ENCODE peak calls at places on chromosomes 2 and 18, in eight cellular contexts. Q is activated T-helper 1 cell treated with anti-CD3 and anti-CD28 coated beads, Interleukin-2, amount 50 U/mL, for 16 hours; W is lung microvascular endothelial cell; B is PC-3; M is AG20443; U is B cell; Z is GM12891; S is progenitor cell of endocrine pancreas. E is an unnamed sample.
A peak's percentile ranks its signal among the peaks of the same experiment; 100 is the strongest.

GRCh38 chr18:11658989-11659388 is 30.1 kb upstream of the GNAL start:
- DNase-seq in Q (no peak), W (no peak), B (peak; percentile 17), M (no peak), U (no peak), Z (no peak), S (no peak), E (no peak)

GRCh38 chr18:35991696-35992095 is 19.2 kb downstream of the RMP24 start:
- DNase-seq in Q (no peak), W (no peak), B (no peak), M (no peak), U (no peak), Z (no peak), S (no peak), E (no peak)

GRCh38 chr2:62216616-62217015 is 20.7 kb downstream of the B3GNT2 start:
- DNase-seq in Q (no peak), W (peak; percentile 91), B (no peak), M (peak; percentile 86), U (no peak), Z (no peak), S (no peak), E (no peak)

GRCh38 chr2:7077660-7078278 is 160.6 kb downstream of the RNF144A start:
- DNase-seq in Q (no peak), W (peak; percentile 93), B (no peak), M (peak; percentile 48), U (no peak), Z (no peak), S (no peak), E (no peak)

GRCh38 chr2:13694673-13695072 is 937.8 kb upstream of the LRATD1 start:
- DNase-seq in Q (no peak), W (no peak), B (no peak), M (no peak), U (no peak), Z (no peak), S (no peak), E (no peak)

GRCh38 chr2:9264301-9264700 is 57.7 kb downstream of the ASAP2 start:
- DNase-seq in Q (no peak), W (peak; percentile 74), B (no peak), M (peak; percentile 76), U (no peak), Z (no peak), S (no peak), E (no peak)

GRCh38 chr2:52959801-52960200 is 807.8 kb upstream of the CHAC2 start:
- DNase-seq in Q (no peak), W (no peak), B (no peak), M (no peak), U (no peak), Z (no peak), S (no peak), E (no peak)

GRCh38 chr2:202278944-202279343 is 13.4 kb downstream of the NOP58 start:
- DNase-seq in Q (no peak), W (peak; percentile 85), B (peak; percentile 50), M (peak; percentile 66), U (no peak), Z (no peak), S (no peak), E (no peak)

GRCh38 chr2:207257291-207258190 is 91.8 kb upstream of the KLF7 start:
- DNase-seq in Q (no peak), W (no peak), B (peak; percentile 45), M (no peak), U (no peak), Z (no peak), S (no peak), E (no peak)

GRCh38 chr18:79348066-79348465 is 47.7 kb upstream of the NFATC1 start:
- DNase-seq in Q (no peak), W (no peak), B (no peak), M (no peak), U (no peak), Z (no peak), S (no peak), E (no peak)

GRCh38 chr2:20642026-20642971 is 8.6 kb downstream of the HS1BP3 start:
- DNase-seq in Q (peak; percentile 59), W (peak; percentile 77), B (peak; percentile 74), M (peak; percentile 90), U (peak; percentile 88), Z (peak; percentile 96), S (peak; percentile 75), E (peak; percentile 65)

GRCh38 chr2:197399887-197400540 is 34.8 kb downstream of the SF3B1 start:
- DNase-seq in Q (no peak), W (no peak), B (no peak), M (peak; percentile 16), U (no peak), Z (no peak), S (no peak), E (no peak)

GRCh38 chr2:85914916-85915315 is 26.1 kb upstream of the ST3GAL5 start:
- DNase-seq in Q (no peak), W (no peak), B (no peak), M (no peak), U (no peak), Z (no peak), S (no peak), E (no peak)

GRCh38 chr2:187499941-187500532 is 52.0 kb upstream of the CALCRL start:
- DNase-seq in Q (no peak), W (peak; percentile 71), B (peak; percentile 85), M (peak; percentile 48), U (peak; percentile 17), Z (no peak), S (peak; percentile 45), E (no peak)

GRCh38 chr2:231781798-231782726 is 980 bp upstream of the PDE6D start:
- DNase-seq in Q (no peak), W (peak; percentile 72), B (peak; percentile 30), M (peak; percentile 24), U (peak; percentile 12), Z (no peak), S (no peak), E (no peak)

GRCh38 chr2:237256845-237257244 is 157.1 kb downstream of the COL6A3 start:
- DNase-seq in Q (no peak), W (peak; percentile 44), B (peak; percentile 51), M (peak; percentile 79), U (no peak), Z (no peak), S (no peak), E (no peak)

GRCh38 chr2:234852035-234852434 is 99.8 kb upstream of the SH3BP4 start:
- DNase-seq in Q (no peak), W (no peak), B (no peak), M (no peak), U (no peak), Z (no peak), S (no peak), E (no peak)

GRCh38 chr18:79520473-79521390 is 125.0 kb downstream of the NFATC1 start:
- DNase-seq in Q (no peak), W (no peak), B (no peak), M (no peak), U (peak; percentile 51), Z (no peak), S (no peak), E (no peak)

GRCh38 chr2:224293976-224294375 is 107.9 kb downstream of the FAM124B start:
- DNase-seq in Q (no peak), W (no peak), B (no peak), M (no peak), U (no peak), Z (no peak), S (no peak), E (no peak)

GRCh38 chr2:239324456-239324855 is 76.4 kb downstream of the HDAC4 start:
- DNase-seq in Q (no peak), W (no peak), B (no peak), M (no peak), U (no peak), Z (no peak), S (no peak), E (no peak)

GRCh38 chr2:151730242-151730975 is 3.9 kb downstream of the NEB start:
- DNase-seq in Q (no peak), W (peak; percentile 25), B (no peak), M (peak; percentile 35), U (peak; percentile 35), Z (peak; percentile 9), S (no peak), E (no peak)

GRCh38 chr18:39523281-39523680 is 1957.7 kb upstream of the CELF4 start:
- DNase-seq in Q (no peak), W (peak; percentile 66), B (peak; percentile 47), M (peak; percentile 33), U (no peak), Z (no peak), S (no peak), E (no peak)

GRCh38 chr18:7601249-7601620 is 34.1 kb downstream of the PTPRM start:
- DNase-seq in Q (no peak), W (peak; percentile 58), B (peak; percentile 70), M (no peak), U (no peak), Z (no peak), S (no peak), E (no peak)

GRCh38 chr18:65750421-65751144 is at the start of gene CDH7:
- DNase-seq in Q (no peak), W (no peak), B (peak; percentile 60), M (peak; percentile 7), U (peak; percentile 1), Z (no peak), S (peak; percentile 61), E (no peak)

E was measured in T-helper 17 cell.